ENCODE peak calls at places on chromosomes 5 and 9, in six cellular contexts. Z is NCI-H2107; G is adipocyte; C is stimulated activated CD8-positive, alpha-beta memory T cell treated with anti-CD3 and anti-CD28 coated beads, Interleukin-7, amount 100 ng/mL, for 4 hours; A is left lung; B is GM13977. I is an unnamed sample.

GRCh38 chr9:93083592-93084470 is 12.2 kb upstream of the CARD19 start:
- DNase-seq in Z (no peak), G (no peak), C (no peak), A (no peak), B (no peak), I (no peak)

GRCh38 chr5:42522783-42523182 is 99.5 kb downstream of the GHR start:
- DNase-seq in Z (no peak), G (no peak), C (no peak), A (no peak), B (no peak), I (no peak)

GRCh38 chr9:98839724-98840123 is 32.3 kb downstream of the GALNT12 start:
- DNase-seq in Z (no peak), G (no peak), C (no peak), A (no peak), B (no peak), I (no peak)

GRCh38 chr5:22612928-22613327 is 240.2 kb downstream of the CDH12 start:
- DNase-seq in Z (no peak), G (no peak), C (no peak), A (no peak), B (no peak), I (no peak)

GRCh38 chr5:159605585-159605984 is 275.3 kb upstream of the IL12B start:
- DNase-seq in Z (no peak), G (peak), C (no peak), A (no peak), B (no peak), I (no peak)

GRCh38 chr5:67725591-67725990 is 490.0 kb upstream of the PIK3R1 start:
- DNase-seq in Z (no peak), G (peak), C (no peak), A (no peak), B (no peak), I (no peak)

GRCh38 chr5:95864944-95865504 is 42.5 kb upstream of the GLRX start:
- DNase-seq in Z (no peak), G (no peak), C (no peak), A (no peak), B (no peak), I (no peak)

GRCh38 chr9:112747094-112747493 is 3.5 kb upstream of the SNX30 start:
- DNase-seq in Z (no peak), G (no peak), C (no peak), A (no peak), B (no peak), I (no peak)

GRCh38 chr5:126656397-126657007 is 55.8 kb downstream of the PHAX start:
- DNase-seq in Z (no peak), G (peak), C (no peak), A (no peak), B (peak), I (no peak)

GRCh38 chr5:137164961-137165360 is 334.2 kb downstream of the SPOCK1 start:
- DNase-seq in Z (no peak), G (no peak), C (no peak), A (no peak), B (no peak), I (no peak)

GRCh38 chr5:87113848-87114247 is 153.8 kb upstream of the RASA1 start:
- DNase-seq in Z (no peak), G (peak), C (no peak), A (no peak), B (no peak), I (no peak)

GRCh38 chr9:138044485-138045383 is 167.2 kb downstream of the CACNA1B start:
- DNase-seq in Z (no peak), G (no peak), C (no peak), A (no peak), B (no peak), I (no peak)

GRCh38 chr9:23322392-23322791 is 503.6 kb downstream of the ELAVL2 start:
- DNase-seq in Z (no peak), G (peak), C (no peak), A (no peak), B (no peak), I (no peak)

GRCh38 chr9:96176901-96177718 is 124.9 kb downstream of the HSD17B3 start:
- DNase-seq in Z (no peak), G (no peak), C (no peak), A (no peak), B (no peak), I (no peak)

GRCh38 chr5:149550608-149551226 is 522 bp downstream of the CSNK1A1 start:
- DNase-seq in Z (no peak), G (peak), C (no peak), A (no peak), B (no peak), I (no peak)

GRCh38 chr5:136194611-136195010 is 1.6 kb upstream of the SMIM32 start:
- DNase-seq in Z (no peak), G (no peak), C (no peak), A (no peak), B (no peak), I (no peak)

GRCh38 chr5:133202066-133202665 is 150.4 kb downstream of the HSPA4 start:
- DNase-seq in Z (no peak), G (no peak), C (no peak), A (no peak), B (no peak), I (no peak)

GRCh38 chr5:176415240-176416122 is 858 bp downstream of the CLTB start:
- DNase-seq in Z (no peak), G (peak), C (no peak), A (no peak), B (peak), I (no peak)

GRCh38 chr5:155408465-155408864 is 394.9 kb downstream of the KIF4B start:
- DNase-seq in Z (no peak), G (no peak), C (no peak), A (no peak), B (no peak), I (no peak)

GRCh38 chr5:97019435-97020117 is 83.7 kb downstream of the LNPEP start:
- DNase-seq in Z (no peak), G (peak), C (no peak), A (no peak), B (no peak), I (no peak)

GRCh38 chr5:179617930-179618329 is 5.5 kb downstream of the HNRNPH1 start:
- DNase-seq in Z (no peak), G (no peak), C (no peak), A (no peak), B (no peak), I (no peak)

GRCh38 chr9:91073049-91073810 is 271.6 kb downstream of the SYK start:
- DNase-seq in Z (no peak), G (no peak), C (no peak), A (no peak), B (no peak), I (no peak)

GRCh38 chr9:12697719-12698118 is 4.5 kb downstream of the TYRP1 start:
- DNase-seq in Z (no peak), G (no peak), C (no peak), A (no peak), B (no peak), I (no peak)

GRCh38 chr9:101512116-101512515 is 21.5 kb upstream of the RNF20 start:
- DNase-seq in Z (no peak), G (no peak), C (no peak), A (no peak), B (no peak), I (peak)

GRCh38 chr9:131610231-131610761 is 65.0 kb downstream of the PRRT1B start:
- DNase-seq in Z (no peak), G (no peak), C (no peak), A (peak), B (no peak), I (no peak)